ENCODE peak calls at places on chromosomes 6 and 20, in five cellular contexts. O is effector memory CD4-positive, alpha-beta T cell; C is OCI-LY7; K is ovary; U is upper lobe of right lung. P is an unnamed sample.

GRCh38 chr6:148869589-148869988 is 122.8 kb downstream of the UST start:
- DNase-seq in O (no peak), C (no peak), K (no peak), U (no peak), P (no peak)

GRCh38 chr6:69622230-69622629 is 174.6 kb downstream of the LMBRD1 start:
- DNase-seq in O (no peak), C (no peak), K (no peak), U (no peak), P (no peak)

GRCh38 chr20:10763117-10763516 is 89.3 kb upstream of the JAG1 start:
- DNase-seq in O (no peak), C (no peak), K (no peak), U (no peak), P (no peak)

GRCh38 chr20:33583154-33583553 is 79.0 kb upstream of the C20orf144 start:
- DNase-seq in O (no peak), C (no peak), K (no peak), U (no peak), P (no peak)

GRCh38 chr6:122799140-122799539 is 10.1 kb downstream of the SMPDL3A start:
- DNase-seq in O (no peak), C (no peak), K (no peak), U (no peak), P (no peak)

GRCh38 chr6:132598473-132598872 is 8.9 kb upstream of the TAAR5 start:
- DNase-seq in O (no peak), C (peak; percentile 46), K (no peak), U (no peak), P (no peak)

GRCh38 chr6:116393430-116393829 is 22.7 kb downstream of the DSE start:
- DNase-seq in O (no peak), C (no peak), K (no peak), U (no peak), P (no peak)

GRCh38 chr20:23150304-23151007 is 64.3 kb upstream of the CD93 start:
- DNase-seq in O (no peak), C (no peak), K (no peak), U (no peak), P (no peak)

GRCh38 chr20:43065299-43065698 is 124.4 kb downstream of the PTPRT start:
- DNase-seq in O (no peak), C (no peak), K (no peak), U (no peak), P (no peak)

GRCh38 chr20:40265872-40266533 is 423.0 kb downstream of the MAFB start:
- DNase-seq in O (no peak), C (peak; percentile 18), K (no peak), U (no peak), P (no peak)

GRCh38 chr6:151916680-151917164 is 109.2 kb downstream of the ESR1 start:
- DNase-seq in O (no peak), C (no peak), K (no peak), U (no peak), P (no peak)

GRCh38 chr6:1103027-1103426 is 208.9 kb upstream of the FOXQ1 start:
- DNase-seq in O (no peak), C (no peak), K (no peak), U (no peak), P (no peak)

GRCh38 chr6:90204327-90204726 is 92.3 kb downstream of the BACH2 start:
- DNase-seq in O (no peak), C (no peak), K (no peak), U (no peak), P (no peak)

GRCh38 chr20:33677991-33678431 is 3.8 kb upstream of the NECAB3 start:
- DNase-seq in O (no peak), C (no peak), K (peak; percentile 84), U (no peak), P (no peak)

GRCh38 chr6:18260448-18261106 is 3.8 kb downstream of the DEK start:
- DNase-seq in O (no peak), C (peak; percentile 59), K (no peak), U (no peak), P (no peak)

GRCh38 chr6:104108587-104108986 is 751.1 kb downstream of the HACE1 start:
- DNase-seq in O (no peak), C (no peak), K (no peak), U (no peak), P (no peak)

GRCh38 chr6:154852700-154853099 is 119.5 kb downstream of the SCAF8 start:
- DNase-seq in O (no peak), C (no peak), K (no peak), U (no peak), P (no peak)

GRCh38 chr6:16332175-16332542 is 93.8 kb downstream of the GMPR start:
- DNase-seq in O (peak; percentile 67), C (peak; percentile 68), K (peak; percentile 81), U (peak; percentile 74), P (peak; percentile 73)

GRCh38 chr6:148751233-148751632 is 4.4 kb downstream of the UST start:
- DNase-seq in O (no peak), C (no peak), K (no peak), U (no peak), P (no peak)

GRCh38 chr6:121436966-121437756 is 1.7 kb downstream of the GJA1 start:
- DNase-seq in O (no peak), C (no peak), K (peak; percentile 64), U (peak; percentile 74), P (no peak)

GRCh38 chr20:52060794-52061714 is 130.5 kb downstream of the ZFP64 start:
- DNase-seq in O (no peak), C (no peak), K (no peak), U (no peak), P (no peak)

GRCh38 chr6:38640216-38640909 is 634 bp upstream of the BTBD9 start:
- DNase-seq in O (no peak), C (no peak), K (peak; percentile 18), U (peak; percentile 64), P (no peak)

GRCh38 chr6:100657678-100658330 is 193.1 kb upstream of the SIM1 start:
- DNase-seq in O (no peak), C (peak; percentile 31), K (no peak), U (no peak), P (no peak)

GRCh38 chr6:154995241-154996162 is at the start of gene TIAM2:
- DNase-seq in O (no peak), C (no peak), K (no peak), U (no peak), P (no peak)

GRCh38 chr20:34110025-34111013 is 1.7 kb downstream of the EIF2S2 start:
- DNase-seq in O (no peak), C (peak; percentile 17), K (no peak), U (no peak), P (no peak)

GRCh38 chr20:33673411-33674293 is 576 bp downstream of the NECAB3 start:
- DNase-seq in O (no peak), C (no peak), K (peak; percentile 60), U (no peak), P (no peak)

DNA sequence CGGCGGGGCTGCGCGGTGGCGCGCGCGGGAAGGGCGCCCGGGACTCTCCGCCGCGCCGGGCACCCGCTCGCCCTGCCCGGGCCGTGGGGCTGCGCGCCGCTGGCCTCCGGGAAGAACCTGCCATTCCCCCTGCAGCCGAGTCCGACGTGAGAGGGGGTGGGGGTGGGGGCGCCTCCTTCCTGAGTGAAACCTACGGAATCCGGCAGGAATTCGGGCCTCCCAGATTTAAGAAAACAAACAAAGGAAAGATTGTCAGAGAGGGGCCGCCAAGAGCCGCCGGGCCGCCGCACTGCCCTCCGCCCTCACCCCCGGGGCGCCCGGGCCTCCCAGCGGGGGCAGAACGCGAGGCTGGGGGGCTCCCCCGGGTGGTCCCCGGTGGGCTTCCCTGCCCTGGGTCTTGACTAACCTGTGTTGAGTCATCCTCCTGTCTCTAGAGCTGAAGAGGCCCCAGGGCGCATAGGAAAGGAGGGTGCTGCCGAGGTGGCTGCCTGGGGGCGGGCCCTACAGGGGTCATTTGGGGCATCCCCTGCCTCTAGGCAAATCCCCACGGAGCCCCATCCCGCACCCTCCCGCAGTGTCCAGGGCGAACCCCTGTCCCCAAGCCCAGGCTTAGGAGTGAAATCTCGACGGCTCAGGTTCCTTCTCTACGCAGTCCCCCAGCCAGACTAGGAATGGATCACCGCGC is 42.2 kb upstream of the FOXP4 start:
- DNase-seq in O (no peak), C (no peak), K (peak; percentile 59), U (no peak), P (no peak)
- H3K27ac ChIP-seq in O (no peak overlapping the region), C (no peak overlapping the region), K (peak overlapping the region; percentile 63), U (peak overlapping the region; percentile 87), P (no peak overlapping the region)

DNA sequence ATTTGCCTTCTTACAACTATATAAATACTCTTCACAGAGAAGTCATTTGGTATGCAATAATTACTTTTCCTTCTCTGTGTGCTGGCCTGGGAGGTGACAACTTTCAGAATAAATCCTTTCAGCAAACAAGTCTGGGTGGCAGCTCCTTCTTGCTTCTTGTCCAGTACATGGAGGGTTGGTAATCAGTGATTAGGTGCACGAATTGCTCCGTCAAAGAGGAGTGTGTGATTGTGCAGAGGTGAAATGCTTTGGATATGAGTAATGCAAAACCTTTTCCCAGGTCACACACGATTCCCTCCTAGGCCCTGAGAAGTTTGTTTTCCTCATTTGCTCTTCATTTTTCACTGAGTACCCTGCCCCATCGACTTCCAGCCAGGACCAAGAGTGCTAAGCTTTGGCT is 216.6 kb downstream of the ZMYND8 start:
- DNase-seq in O (no peak), C (no peak), K (no peak), U (no peak), P (no peak)
- H3K27ac ChIP-seq in O (no peak overlapping the region), C (no peak overlapping the region), K (no peak overlapping the region), U (no peak overlapping the region), P (no peak overlapping the region)

GRCh38 chr20:41287327-41287726 is 30.2 kb downstream of the ZHX3 start:
- DNase-seq in O (no peak), C (no peak), K (no peak), U (no peak), P (no peak)
- H3K27ac ChIP-seq in O (no peak overlapping the region), C (no peak overlapping the region), K (no peak overlapping the region), U (no peak overlapping the region), P (no peak overlapping the region)

DNA sequence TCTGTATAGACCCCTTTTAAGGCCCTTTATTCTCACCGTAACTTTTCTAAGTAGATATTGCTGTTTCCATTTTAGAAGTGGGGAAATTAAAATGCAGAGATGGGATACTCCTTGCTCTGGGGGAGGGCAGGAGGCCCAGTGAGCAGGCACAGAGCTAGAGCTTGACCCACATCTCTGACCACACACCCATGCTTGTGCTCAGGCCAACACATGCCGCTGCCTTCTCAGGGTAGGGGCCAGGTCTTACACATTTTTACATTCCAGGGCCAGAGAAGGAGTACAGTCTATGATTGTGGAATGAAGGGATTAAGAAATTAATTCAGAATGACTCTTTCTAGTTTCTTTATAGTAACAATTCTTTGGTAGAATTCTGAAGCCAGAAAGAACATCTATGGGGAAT is 104.8 kb downstream of the SOBP start:
- DNase-seq in O (no peak), C (no peak), K (no peak), U (no peak), P (no peak)
- H3K27ac ChIP-seq in O (no peak overlapping the region), C (no peak overlapping the region), K (no peak overlapping the region), U (no peak overlapping the region), P (no peak overlapping the region)

DNA sequence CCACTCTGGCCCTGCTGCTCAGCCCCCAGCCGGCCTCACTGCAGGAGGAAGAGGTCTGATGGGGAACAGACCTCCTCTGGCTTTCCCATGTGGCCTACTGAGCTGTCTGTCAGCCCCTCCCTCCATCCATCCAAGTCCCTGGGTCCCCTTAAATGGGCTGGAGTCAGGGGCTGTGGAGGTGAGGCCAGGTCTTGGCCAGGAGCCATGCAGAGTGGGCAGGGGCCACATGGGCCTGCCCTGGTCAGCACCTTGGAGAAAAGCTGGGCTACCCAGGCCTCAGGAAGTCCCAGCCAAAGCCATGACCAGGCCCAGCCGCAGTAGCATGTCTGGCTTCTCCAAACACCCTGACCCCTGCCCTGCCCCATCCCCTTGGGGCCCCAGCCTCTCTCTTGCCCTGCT is 6.3 kb downstream of the SPDEF start:
- DNase-seq in O (no peak), C (no peak), K (no peak), U (no peak), P (no peak)
- H3K27ac ChIP-seq in O (no peak overlapping the region), C (no peak overlapping the region), K (no peak overlapping the region), U (no peak overlapping the region), P (no peak overlapping the region)

GRCh38 chr6:157853902-157854481 is 30.9 kb downstream of the SNX9 start:
- DNase-seq in O (no peak), C (no peak), K (no peak), U (no peak), P (no peak)
- H3K27ac ChIP-seq in O (no peak overlapping the region), C (no peak overlapping the region), K (no peak overlapping the region), U (no peak overlapping the region), P (no peak overlapping the region)